ENCODE peak calls at places on chromosomes 6 and 20, in ten cellular contexts. S is transverse colon; R is effector memory CD4-positive, alpha-beta T cell; X is brain microvascular endothelial cell; A is CD8-positive, alpha-beta T cell; C is kidney; J is WERI-Rb-1; U is caudate nucleus; O is IMR-90; Q is coronary artery. Y is an unnamed sample.

GRCh38 chr20:9280654-9281053 is 211.8 kb downstream of the PLCB4 start:
- DNase-seq in S (no peak), R (no peak), X (no peak), A (no peak), C (no peak), J (no peak), U (no peak), O (peak; percentile 21), Q (no peak), Y (no peak)

GRCh38 chr20:44700306-44700705 is 14.9 kb upstream of the CCN5 start:
- DNase-seq in S (no peak), R (no peak), X (no peak), A (no peak), C (no peak), J (peak; percentile 92), U (no peak), O (no peak), Q (no peak), Y (no peak)

GRCh38 chr20:46990811-46991567 is 96.3 kb downstream of the EYA2 start:
- DNase-seq in S (no peak), R (no peak), X (no peak), A (no peak), C (no peak), J (no peak), U (no peak), O (no peak), Q (no peak), Y (no peak)

GRCh38 chr6:53432318-53433161 is 83.8 kb upstream of the ELOVL5 start:
- DNase-seq in S (no peak), R (no peak), X (peak; percentile 60), A (no peak), C (no peak), J (peak; percentile 62), U (peak; percentile 3), O (peak; percentile 81), Q (no peak), Y (no peak)

GRCh38 chr6:21922086-21922485 is 328.5 kb downstream of the SOX4 start:
- DNase-seq in S (no peak), R (no peak), X (no peak), A (no peak), C (no peak), J (no peak), U (no peak), O (peak; percentile 41), Q (no peak), Y (no peak)

GRCh38 chr6:15793288-15793687 is 130.5 kb upstream of the DTNBP1 start:
- DNase-seq in S (no peak), R (no peak), X (peak; percentile 81), A (no peak), C (no peak), J (no peak), U (no peak), O (peak; percentile 35), Q (no peak), Y (no peak)

GRCh38 chr6:30207619-30208295 is 5.4 kb downstream of the TRIM26 start:
- DNase-seq in S (peak; percentile 48), R (no peak), X (no peak), A (no peak), C (no peak), J (no peak), U (no peak), O (no peak), Q (no peak), Y (no peak)

GRCh38 chr6:44020664-44021425 is 106.4 kb downstream of the MRPL14 start:
- DNase-seq in S (no peak), R (no peak), X (no peak), A (no peak), C (no peak), J (peak; percentile 3), U (no peak), O (no peak), Q (peak; percentile 41), Y (no peak)

GRCh38 chr6:148747145-148747492 is 289 bp downstream of the UST start:
- DNase-seq in S (peak; percentile 36), R (peak; percentile 3), X (no peak), A (no peak), C (no peak), J (no peak), U (peak; percentile 56), O (peak; percentile 42), Q (no peak), Y (no peak)

GRCh38 chr6:169250660-169251059 is 3.0 kb downstream of the THBS2 start:
- DNase-seq in S (no peak), R (no peak), X (peak; percentile 91), A (no peak), C (no peak), J (no peak), U (peak; percentile 50), O (peak; percentile 95), Q (peak; percentile 82), Y (peak; percentile 83)

GRCh38 chr6:46490425-46491200 is 636 bp downstream of the RCAN2 start:
- DNase-seq in S (peak; percentile 45), R (no peak), X (no peak), A (no peak), C (peak; percentile 83), J (peak; percentile 80), U (no peak), O (no peak), Q (no peak), Y (no peak)

GRCh38 chr6:20700375-20700774 is 166.1 kb downstream of the CDKAL1 start:
- DNase-seq in S (no peak), R (no peak), X (no peak), A (no peak), C (no peak), J (peak; percentile 33), U (no peak), O (no peak), Q (no peak), Y (no peak)

GRCh38 chr20:19205999-19206398 is 6.4 kb upstream of the SLC24A3 start:
- DNase-seq in S (peak; percentile 80), R (no peak), X (no peak), A (peak; percentile 68), C (peak; percentile 84), J (peak; percentile 60), U (no peak), O (peak; percentile 10), Q (no peak), Y (peak; percentile 55)

DNA sequence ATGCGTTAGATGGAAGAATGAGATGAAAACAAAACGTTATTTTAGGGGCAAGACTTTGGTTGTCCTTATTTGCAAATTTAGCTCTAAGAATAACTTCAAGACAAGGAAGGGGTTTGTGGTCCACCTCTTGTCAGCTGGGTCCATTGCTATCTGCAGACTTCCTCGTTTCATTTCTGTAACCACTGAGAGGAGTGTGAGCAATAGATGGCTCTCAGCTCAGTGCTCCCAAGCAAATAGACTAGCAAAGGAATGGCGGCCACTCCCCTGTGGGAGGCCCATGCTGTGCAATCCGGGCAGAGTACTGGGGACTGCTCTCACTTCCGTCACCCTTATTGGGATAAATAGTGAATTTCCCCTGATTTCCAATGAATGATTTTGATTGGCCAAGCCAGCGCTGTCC is 176.6 kb downstream of the ZDHHC14 start:
- DNase-seq in S (no peak), R (no peak), X (no peak), A (no peak), C (no peak), J (no peak), U (no peak), O (no peak), Q (no peak), Y (no peak)
- H3K27ac ChIP-seq in S (no peak overlapping the region), R (no peak overlapping the region), X (no peak overlapping the region), A (no peak overlapping the region), C (no peak overlapping the region), J (no peak overlapping the region), U (no peak overlapping the region), O (no peak overlapping the region), Q (no peak overlapping the region), Y (no peak overlapping the region)

DNA sequence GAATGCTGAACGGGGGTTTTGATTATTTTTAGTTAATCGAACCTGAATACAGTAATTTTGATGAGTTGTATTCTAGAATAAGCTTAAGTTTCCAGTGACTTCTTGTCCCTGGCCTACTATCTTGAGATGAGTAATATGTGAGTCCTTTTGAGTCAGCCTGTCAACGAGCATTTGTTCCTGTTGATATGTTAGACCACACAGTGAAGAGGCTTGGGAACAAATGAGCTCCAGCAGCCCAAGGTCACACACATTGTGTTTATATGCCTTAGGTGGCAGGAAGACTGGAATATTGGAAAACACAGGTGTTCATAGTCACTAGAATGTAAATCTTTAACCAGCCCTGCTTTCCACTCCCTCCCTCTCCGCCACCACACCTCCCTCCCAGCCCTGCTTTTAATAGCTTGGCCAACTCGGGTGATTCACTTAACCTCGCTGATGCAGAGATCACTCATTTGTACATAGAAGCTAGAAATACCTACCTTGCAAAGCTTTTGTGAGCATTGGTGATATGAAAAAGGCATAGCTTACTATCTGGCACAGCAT is 9.1 kb downstream of the SMPDL3A start:
- DNase-seq in S (peak; percentile 81), R (no peak), X (peak; percentile 76), A (no peak), C (no peak), J (no peak), U (peak; percentile 39), O (peak; percentile 84), Q (no peak), Y (no peak)
- H3K27ac ChIP-seq in S (peak overlapping the region; percentile 75), R (no peak overlapping the region), X (peak overlapping the region; percentile 36), A (no peak overlapping the region), C (peak overlapping the region; percentile 78), J (no peak overlapping the region), U (peak overlapping the region; percentile 76), O (peak overlapping the region; percentile 6), Q (no peak overlapping the region), Y (no peak overlapping the region)

GRCh38 chr20:59105581-59105980 is 58.0 kb upstream of the ZNF831 start:
- DNase-seq in S (no peak), R (no peak), X (no peak), A (no peak), C (no peak), J (no peak), U (no peak), O (no peak), Q (peak; percentile 47), Y (no peak)

GRCh38 chr20:59104848-59105247 is 58.8 kb upstream of the ZNF831 start:
- DNase-seq in S (no peak), R (no peak), X (no peak), A (no peak), C (no peak), J (no peak), U (no peak), O (no peak), Q (no peak), Y (no peak)

GRCh38 chr20:59102722-59103415 is 60.3 kb upstream of the PRELID3B start:
- DNase-seq in S (no peak), R (no peak), X (no peak), A (no peak), C (no peak), J (no peak), U (no peak), O (no peak), Q (no peak), Y (no peak)

GRCh38 chr20:59101956-59102355 is 59.4 kb upstream of the PRELID3B start:
- DNase-seq in S (no peak), R (no peak), X (no peak), A (no peak), C (no peak), J (no peak), U (no peak), O (no peak), Q (no peak), Y (no peak)
- H3K27ac ChIP-seq in S (no peak overlapping the region), R (no peak overlapping the region), X (no peak overlapping the region), A (no peak overlapping the region), C (no peak overlapping the region), J (no peak overlapping the region), U (no peak overlapping the region), O (no peak overlapping the region), Q (no peak overlapping the region), Y (no peak overlapping the region)

GRCh38 chr20:38635721-38636285 is 34.2 kb downstream of the ARHGAP40 start:
- DNase-seq in S (no peak), R (no peak), X (peak; percentile 51), A (no peak), C (no peak), J (peak; percentile 37), U (no peak), O (peak; percentile 32), Q (no peak), Y (no peak)
- H3K27ac ChIP-seq in S (no peak overlapping the region), R (no peak overlapping the region), X (no peak overlapping the region), A (no peak overlapping the region), C (no peak overlapping the region), J (no peak overlapping the region), U (no peak overlapping the region), O (no peak overlapping the region), Q (no peak overlapping the region), Y (no peak overlapping the region)

Y was measured in substantia nigra.